ENCODE peak calls at places on chromosomes 2 and 18, in ten cellular contexts. E is A549, V is foreskin fibroblast, D is colonic mucosa, U is retinal pigment epithelial cell, P is psoas muscle, R is spleen, F is choroid plexus epithelial cell, G is tibial artery, Y is fibroblast of the aortic adventitia. M is an unnamed sample.

GRCh38 chr2:26991717-26992116 is 21.3 kb downstream of the MAPRE3 start:
- DNase-seq in E (no peak), V (no peak), D (no peak), U (no peak), P (no peak), R (no peak), F (no peak), G (no peak), Y (no peak), M (no peak)

GRCh38 chr2:156800065-156800556 is 363.9 kb downstream of the GPD2 start:
- DNase-seq in E (no peak), V (no peak), D (no peak), U (no peak), P (no peak), R (no peak), F (no peak), G (no peak), Y (no peak), M (no peak)

GRCh38 chr2:8753609-8754008 is 71.8 kb downstream of the ID2 start:
- DNase-seq in E (no peak), V (no peak), D (no peak), U (no peak), P (no peak), R (no peak), F (peak), G (no peak), Y (peak), M (no peak)

GRCh38 chr2:133262888-133263287 is 305.4 kb downstream of the NCKAP5 start:
- DNase-seq in E (peak), V (peak), D (no peak), U (no peak), P (no peak), R (no peak), F (peak), G (no peak), Y (peak), M (no peak)

GRCh38 chr2:204452464-204453023 is 92.7 kb upstream of the PARD3B start:
- DNase-seq in E (peak), V (peak), D (peak), U (peak), P (peak), R (no peak), F (peak), G (peak), Y (peak), M (peak)

GRCh38 chr18:79779021-79779699 is 18.6 kb upstream of the KCNG2 start:
- DNase-seq in E (no peak), V (no peak), D (no peak), U (no peak), P (no peak), R (peak), F (no peak), G (no peak), Y (no peak), M (no peak)

GRCh38 chr2:226184940-226185575 is 614.6 kb downstream of the IRS1 start:
- DNase-seq in E (peak), V (peak), D (no peak), U (no peak), P (no peak), R (no peak), F (peak), G (no peak), Y (peak), M (peak)

GRCh38 chr2:127416486-127417001 is 1.7 kb upstream of the PROC start:
- DNase-seq in E (no peak), V (no peak), D (no peak), U (no peak), P (no peak), R (no peak), F (no peak), G (no peak), Y (no peak), M (no peak)

GRCh38 chr2:48107326-48107925 is 201.1 kb upstream of the FBXO11 start:
- DNase-seq in E (peak), V (peak), D (no peak), U (no peak), P (no peak), R (no peak), F (peak), G (no peak), Y (peak), M (peak)

GRCh38 chr2:239751719-239752355 is 273.3 kb downstream of the NDUFA10 start:
- DNase-seq in E (no peak), V (no peak), D (peak), U (no peak), P (no peak), R (peak), F (no peak), G (peak), Y (no peak), M (no peak)

GRCh38 chr2:42859006-42859552 is 66.7 kb upstream of the HAAO start:
- DNase-seq in E (peak), V (peak), D (peak), U (peak), P (no peak), R (no peak), F (peak), G (peak), Y (peak), M (peak)

GRCh38 chr18:56200381-56200831 is 438.0 kb downstream of the TXNL1 start:
- DNase-seq in E (peak), V (peak), D (no peak), U (no peak), P (no peak), R (no peak), F (peak), G (no peak), Y (peak), M (peak)

GRCh38 chr18:74368901-74369705 is 53.5 kb downstream of the C18orf63 start:
- DNase-seq in E (no peak), V (no peak), D (peak), U (no peak), P (no peak), R (no peak), F (no peak), G (no peak), Y (no peak), M (peak)

GRCh38 chr2:75582840-75583239 is 22.1 kb upstream of the EVA1A start:
- DNase-seq in E (no peak), V (no peak), D (no peak), U (no peak), P (no peak), R (no peak), F (no peak), G (no peak), Y (no peak), M (no peak)

GRCh38 chr18:77112161-77112801 is 20.3 kb downstream of the MBP start:
- DNase-seq in E (no peak), V (no peak), D (no peak), U (no peak), P (no peak), R (no peak), F (no peak), G (no peak), Y (no peak), M (peak)

GRCh38 chr2:238388794-238389193 is 37.9 kb upstream of the ASB1 start:
- DNase-seq in E (no peak), V (no peak), D (no peak), U (no peak), P (no peak), R (no peak), F (no peak), G (no peak), Y (no peak), M (no peak)

GRCh38 chr18:26290388-26290787 is 64.1 kb downstream of the TAF4B start:
- DNase-seq in E (no peak), V (no peak), D (no peak), U (no peak), P (no peak), R (no peak), F (no peak), G (no peak), Y (no peak), M (no peak)

GRCh38 chr2:207161247-207161646 is 4.5 kb downstream of the KLF7 start:
- DNase-seq in E (no peak), V (no peak), D (no peak), U (no peak), P (no peak), R (no peak), F (no peak), G (no peak), Y (no peak), M (no peak)

GRCh38 chr2:96102596-96103387 is 13.6 kb downstream of the ADRA2B start:
- DNase-seq in E (no peak), V (no peak), D (peak), U (no peak), P (no peak), R (peak), F (no peak), G (peak), Y (no peak), M (no peak)

GRCh38 chr2:237693281-237694039 is 66.1 kb downstream of the LRRFIP1 start:
- DNase-seq in E (peak), V (peak), D (peak), U (no peak), P (no peak), R (peak), F (peak), G (no peak), Y (peak), M (peak)

GRCh38 chr2:218991674-218992168 is 1.5 kb downstream of the CRYBA2 start:
- DNase-seq in E (no peak), V (peak), D (no peak), U (no peak), P (no peak), R (peak), F (peak), G (no peak), Y (peak), M (peak)

GRCh38 chr18:13444430-13445240 is 226.1 kb downstream of the LDLRAD4 start:
- DNase-seq in E (no peak), V (no peak), D (no peak), U (no peak), P (no peak), R (no peak), F (no peak), G (no peak), Y (no peak), M (no peak)

GRCh38 chr2:129705105-129705504 is 274.4 kb upstream of the RAB6C start:
- DNase-seq in E (no peak), V (no peak), D (no peak), U (no peak), P (no peak), R (no peak), F (no peak), G (no peak), Y (no peak), M (no peak)
- H3K4me3 ChIP-seq in E (no peak), V (no peak), D (no peak), U (no peak), P (no peak), R (no peak), F (no peak), G (no peak), Y (no peak), M (no peak)

GRCh38 chr2:230170532-230170931 is 49.3 kb downstream of the SP110 start:
- DNase-seq in E (no peak), V (no peak), D (peak), U (no peak), P (no peak), R (no peak), F (peak), G (no peak), Y (no peak), M (no peak)
- H3K4me3 ChIP-seq in E (no peak), V (no peak), D (no peak), U (no peak), P (no peak), R (no peak), F (no peak), G (no peak), Y (no peak), M (no peak)

GRCh38 chr2:130836501-130837174 is at the start of gene ARHGEF4:
- DNase-seq in E (peak), V (peak), D (peak), U (no peak), P (no peak), R (peak), F (no peak), G (no peak), Y (no peak), M (no peak)
- H3K4me3 ChIP-seq in E (peak), V (no peak), D (peak), U (peak), P (peak), R (no peak), F (peak), G (peak), Y (no peak), M (no peak)

DNA sequence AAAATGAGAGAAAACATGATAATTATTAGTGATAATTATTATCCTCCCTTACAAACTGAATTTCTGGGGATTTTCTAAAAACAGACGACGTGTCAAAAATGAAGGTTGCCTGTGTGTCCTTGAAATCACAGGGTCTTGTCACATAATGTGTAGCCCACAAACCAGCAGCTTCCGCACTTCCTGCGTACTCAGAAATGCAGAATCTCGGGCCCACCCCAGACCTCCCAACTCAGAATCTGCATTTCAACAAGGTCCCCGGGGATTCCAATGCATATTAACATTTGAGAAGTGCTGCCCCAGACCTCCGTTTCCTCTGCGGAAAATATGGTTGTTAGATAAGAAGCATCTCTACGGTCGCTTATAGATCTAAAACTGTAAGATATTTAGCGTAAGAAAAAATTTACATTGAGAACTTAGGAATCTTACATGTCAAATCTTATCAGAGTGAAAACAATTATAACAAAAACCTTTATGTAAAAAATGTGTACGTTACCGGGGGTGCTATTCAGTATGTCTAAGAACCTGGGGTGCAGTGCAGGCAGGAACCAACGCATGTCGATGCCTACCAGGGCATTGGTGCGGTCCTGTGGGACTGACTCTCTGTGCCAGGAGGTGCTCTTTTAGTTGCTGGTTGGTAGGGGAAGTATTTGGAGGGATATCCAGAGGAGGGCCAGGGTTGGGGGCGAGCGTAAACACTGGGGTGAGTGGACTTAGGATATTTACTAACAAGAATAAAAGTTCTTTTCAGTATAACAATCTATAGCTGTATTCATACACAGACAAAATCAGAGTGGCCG is 15.2 kb downstream of the CDKL4 start:
- DNase-seq in E (no peak), V (no peak), D (no peak), U (no peak), P (no peak), R (no peak), F (peak), G (no peak), Y (no peak), M (no peak)
- H3K4me3 ChIP-seq in E (no peak), V (peak), D (no peak), U (peak), P (peak), R (no peak), F (peak), G (no peak), Y (no peak), M (no peak)